ENCODE peak calls at places on chromosomes 11 and 22, in five cellular contexts. One of them, this sample, is unnamed.

GRCh38 chr11:100010393-100010792 is 676.7 kb upstream of the ARHGAP42 start:
- DNase-seq in A549: no peak
- DNase-seq in Peyer's patch: no peak
- DNase-seq in mucosa of descending colon: no peak
- DNase-seq in choroid plexus epithelial cell: no peak
- DNase-seq in this sample: no peak

GRCh38 chr11:46326813-46327416 is 20.3 kb upstream of the DGKZ start:
- DNase-seq in mucosa of descending colon: no peak
- DNase-seq in Peyer's patch: no peak
- DNase-seq in choroid plexus epithelial cell: no peak
- DNase-seq in A549: no peak
- DNase-seq in this sample: no peak

GRCh38 chr11:13238879-13239514 is 38.6 kb upstream of the BMAL1 start:
- DNase-seq in Peyer's patch: no peak
- DNase-seq in mucosa of descending colon: no peak
- DNase-seq in A549: peak; percentile 55
- DNase-seq in choroid plexus epithelial cell: peak; percentile 69
- DNase-seq in this sample: no peak

GRCh38 chr11:27171391-27171790 is 130.8 kb downstream of the BBOX1 start:
- DNase-seq in mucosa of descending colon: no peak
- DNase-seq in Peyer's patch: no peak
- DNase-seq in A549: no peak
- DNase-seq in choroid plexus epithelial cell: no peak
- DNase-seq in this sample: no peak

GRCh38 chr22:37741312-37741795 is 44.5 kb downstream of the TRIOBP start:
- DNase-seq in Peyer's patch: no peak
- DNase-seq in A549: peak; percentile 75
- DNase-seq in mucosa of descending colon: peak; percentile 75
- DNase-seq in choroid plexus epithelial cell: peak; percentile 99
- DNase-seq in this sample: peak; percentile 78

GRCh38 chr11:78022397-78023396 is at the start of gene KCTD14:
- DNase-seq in Peyer's patch: peak; percentile 73
- DNase-seq in A549: no peak
- DNase-seq in choroid plexus epithelial cell: no peak
- DNase-seq in mucosa of descending colon: peak; percentile 78
- DNase-seq in this sample: no peak

GRCh38 chr11:61343792-61344745 is 11.0 kb downstream of the TKFC start:
- DNase-seq in Peyer's patch: no peak
- DNase-seq in choroid plexus epithelial cell: no peak
- DNase-seq in mucosa of descending colon: no peak
- DNase-seq in A549: no peak
- DNase-seq in this sample: no peak

GRCh38 chr11:69204246-69205124 is 48.8 kb downstream of the SMIM38 start:
- DNase-seq in choroid plexus epithelial cell: no peak
- DNase-seq in A549: no peak
- DNase-seq in mucosa of descending colon: no peak
- DNase-seq in Peyer's patch: no peak
- DNase-seq in this sample: no peak

GRCh38 chr22:37486224-37486845 is at the start of gene MFNG:
- DNase-seq in A549: peak; percentile 54
- DNase-seq in mucosa of descending colon: peak; percentile 92
- DNase-seq in choroid plexus epithelial cell: peak; percentile 48
- DNase-seq in Peyer's patch: peak; percentile 81
- DNase-seq in this sample: peak; percentile 90

GRCh38 chr11:67284811-67285540 is 4.1 kb upstream of the ANKRD13D start:
- DNase-seq in Peyer's patch: no peak
- DNase-seq in A549: no peak
- DNase-seq in choroid plexus epithelial cell: no peak
- DNase-seq in mucosa of descending colon: peak; percentile 65
- DNase-seq in this sample: no peak

GRCh38 chr22:38739300-38740055 is 16.3 kb downstream of the SUN2 start:
- DNase-seq in Peyer's patch: no peak
- DNase-seq in A549: no peak
- DNase-seq in mucosa of descending colon: peak; percentile 43
- DNase-seq in choroid plexus epithelial cell: no peak
- DNase-seq in this sample: no peak

GRCh38 chr22:29071261-29072045 is 1.4 kb upstream of the KREMEN1 start:
- DNase-seq in mucosa of descending colon: peak; percentile 83
- DNase-seq in A549: peak; percentile 31
- DNase-seq in choroid plexus epithelial cell: peak; percentile 23
- DNase-seq in Peyer's patch: peak; percentile 83
- DNase-seq in this sample: no peak

GRCh38 chr11:129935723-129936122 is 40.3 kb upstream of the NFRKB start:
- DNase-seq in choroid plexus epithelial cell: no peak
- DNase-seq in A549: no peak
- DNase-seq in mucosa of descending colon: no peak
- DNase-seq in Peyer's patch: no peak
- DNase-seq in this sample: no peak

GRCh38 chr22:48097723-48098122 is 1335.3 kb downstream of the TBC1D22A start:
- DNase-seq in A549: no peak
- DNase-seq in Peyer's patch: no peak
- DNase-seq in choroid plexus epithelial cell: no peak
- DNase-seq in mucosa of descending colon: no peak
- DNase-seq in this sample: no peak

GRCh38 chr11:31233425-31233824 is 136.1 kb downstream of the DCDC1 start:
- DNase-seq in A549: peak; percentile 52
- DNase-seq in Peyer's patch: no peak
- DNase-seq in choroid plexus epithelial cell: peak; percentile 13
- DNase-seq in mucosa of descending colon: no peak
- DNase-seq in this sample: no peak

GRCh38 chr11:59188954-59189353 is 17.0 kb downstream of the DTX4 start:
- DNase-seq in Peyer's patch: no peak
- DNase-seq in mucosa of descending colon: no peak
- DNase-seq in choroid plexus epithelial cell: no peak
- DNase-seq in A549: no peak
- DNase-seq in this sample: no peak

GRCh38 chr11:118338637-118339061 is 3.9 kb downstream of the CD3D start:
- DNase-seq in choroid plexus epithelial cell: peak; percentile 10
- DNase-seq in A549: no peak
- DNase-seq in Peyer's patch: peak; percentile 53
- DNase-seq in mucosa of descending colon: peak; percentile 80
- DNase-seq in this sample: no peak

GRCh38 chr11:69638941-69639681 is 1.8 kb upstream of the CCND1 start:
- DNase-seq in A549: peak; percentile 98
- DNase-seq in choroid plexus epithelial cell: peak; percentile 98
- DNase-seq in mucosa of descending colon: peak; percentile 94
- DNase-seq in Peyer's patch: peak; percentile 93
- DNase-seq in this sample: peak; percentile 49

GRCh38 chr11:66643745-66644437 is 5.4 kb downstream of the RBM4 start:
- DNase-seq in choroid plexus epithelial cell: no peak
- DNase-seq in A549: no peak
- DNase-seq in mucosa of descending colon: no peak
- DNase-seq in Peyer's patch: no peak
- DNase-seq in this sample: no peak

GRCh38 chr11:606245-606644 is 9.5 kb downstream of the IRF7 start:
- DNase-seq in A549: peak; percentile 50
- DNase-seq in choroid plexus epithelial cell: peak; percentile 31
- DNase-seq in mucosa of descending colon: peak; percentile 61
- DNase-seq in Peyer's patch: no peak
- DNase-seq in this sample: peak; percentile 29

DNA sequence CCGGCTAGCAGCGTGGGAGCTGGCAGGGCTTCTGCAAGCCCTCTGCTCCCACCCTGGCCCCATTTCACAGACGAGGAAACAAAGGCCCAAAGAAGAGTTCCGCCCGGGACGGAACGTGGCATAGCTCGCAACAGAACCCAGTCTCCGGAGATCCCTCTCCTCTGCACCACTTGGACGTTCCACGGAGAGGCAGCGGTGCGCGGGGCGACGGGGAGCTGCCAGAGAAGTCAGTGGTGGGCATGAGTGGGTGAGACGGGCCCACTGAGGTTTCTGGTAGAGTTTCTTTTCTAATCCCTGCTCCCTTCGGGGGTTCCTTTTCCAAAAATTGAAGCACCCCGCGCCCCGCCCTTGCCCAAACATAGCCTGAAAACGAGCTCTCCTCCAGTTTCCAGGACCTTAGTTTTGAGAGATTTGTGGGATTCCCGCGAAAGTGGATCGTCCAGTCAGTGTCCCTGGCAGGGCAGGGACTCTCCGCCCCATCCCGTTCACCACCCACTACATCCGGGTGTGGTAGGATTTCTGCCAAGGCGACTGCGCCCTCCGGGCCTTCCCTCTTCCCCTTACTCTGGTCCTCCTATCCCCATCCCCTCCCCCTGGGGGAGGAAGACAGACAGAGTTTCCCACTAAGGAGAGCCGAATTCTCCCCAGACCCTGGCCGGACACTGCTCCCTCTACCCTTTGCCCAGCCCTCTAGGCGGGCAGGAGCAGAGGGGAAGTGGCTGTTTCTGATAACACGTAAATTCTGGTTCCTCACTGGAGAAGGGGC is 764 bp upstream of the NECTIN1 start:
- DNase-seq in mucosa of descending colon: peak; percentile 84
- DNase-seq in choroid plexus epithelial cell: peak; percentile 36
- DNase-seq in A549: peak; percentile 37
- DNase-seq in Peyer's patch: peak; percentile 76
- DNase-seq in this sample: no peak
- TF ChIP-seq CTCF in mucosa of descending colon: no peak
- TF ChIP-seq CTCF in choroid plexus epithelial cell: no peak
- TF ChIP-seq CTCF in A549: peak; percentile 33
- TF ChIP-seq CTCF in Peyer's patch: no peak
- TF ChIP-seq CTCF in this sample: peak; percentile 76

GRCh38 chr11:9714540-9714939 is 50.7 kb downstream of the SWAP70 start:
- DNase-seq in choroid plexus epithelial cell: no peak
- DNase-seq in A549: no peak
- DNase-seq in mucosa of descending colon: no peak
- DNase-seq in Peyer's patch: no peak
- DNase-seq in this sample: no peak

GRCh38 chr11:9719949-9720646 is 56.2 kb downstream of the SWAP70 start:
- DNase-seq in Peyer's patch: no peak
- DNase-seq in choroid plexus epithelial cell: no peak
- DNase-seq in A549: no peak
- DNase-seq in mucosa of descending colon: no peak
- DNase-seq in this sample: no peak

GRCh38 chr11:9716275-9717039 is 52.6 kb downstream of the SWAP70 start:
- DNase-seq in Peyer's patch: no peak
- DNase-seq in A549: peak; percentile 31
- DNase-seq in mucosa of descending colon: no peak
- DNase-seq in choroid plexus epithelial cell: peak; percentile 87
- DNase-seq in this sample: peak; percentile 56

GRCh38 chr11:9717040-9717357 is 53.1 kb downstream of the SWAP70 start:
- DNase-seq in Peyer's patch: no peak
- DNase-seq in A549: no peak
- DNase-seq in mucosa of descending colon: no peak
- DNase-seq in choroid plexus epithelial cell: no peak
- DNase-seq in this sample: no peak

DNA sequence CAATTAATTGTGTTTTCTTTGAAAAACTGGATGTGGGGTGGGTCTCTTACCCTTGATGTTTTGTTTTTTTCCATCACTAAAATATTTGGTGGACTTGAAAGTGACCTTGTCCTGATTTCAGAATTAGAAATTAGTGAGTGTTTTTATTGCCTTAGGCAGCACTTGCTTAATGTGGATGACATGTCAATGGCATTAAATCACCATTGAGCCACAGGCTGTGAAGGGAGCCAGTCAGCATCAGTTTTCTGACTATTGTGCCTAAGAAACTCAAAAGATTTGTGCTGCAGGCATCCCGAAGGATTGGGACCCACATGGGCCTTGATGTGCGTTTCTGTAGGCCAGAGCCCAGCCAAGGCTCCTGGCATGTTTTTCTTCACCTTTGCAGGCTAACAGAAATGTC is 53.8 kb downstream of the SWAP70 start:
- DNase-seq in choroid plexus epithelial cell: no peak
- DNase-seq in Peyer's patch: no peak
- DNase-seq in mucosa of descending colon: no peak
- DNase-seq in A549: no peak
- DNase-seq in this sample: no peak
- TF ChIP-seq CTCF in choroid plexus epithelial cell: no peak
- TF ChIP-seq CTCF in Peyer's patch: no peak
- TF ChIP-seq CTCF in mucosa of descending colon: no peak
- TF ChIP-seq CTCF in A549: no peak
- TF ChIP-seq CTCF in this sample: no peak

GRCh38 chr11:107609384-107610218 is 18.7 kb downstream of the ELMOD1 start:
- DNase-seq in A549: no peak
- DNase-seq in choroid plexus epithelial cell: no peak
- DNase-seq in mucosa of descending colon: no peak
- DNase-seq in Peyer's patch: no peak
- DNase-seq in this sample: no peak

GRCh38 chr11:107608809-107609208 is 17.9 kb downstream of the ELMOD1 start:
- DNase-seq in Peyer's patch: no peak
- DNase-seq in mucosa of descending colon: no peak
- DNase-seq in A549: no peak
- DNase-seq in choroid plexus epithelial cell: no peak
- DNase-seq in this sample: no peak

DNA sequence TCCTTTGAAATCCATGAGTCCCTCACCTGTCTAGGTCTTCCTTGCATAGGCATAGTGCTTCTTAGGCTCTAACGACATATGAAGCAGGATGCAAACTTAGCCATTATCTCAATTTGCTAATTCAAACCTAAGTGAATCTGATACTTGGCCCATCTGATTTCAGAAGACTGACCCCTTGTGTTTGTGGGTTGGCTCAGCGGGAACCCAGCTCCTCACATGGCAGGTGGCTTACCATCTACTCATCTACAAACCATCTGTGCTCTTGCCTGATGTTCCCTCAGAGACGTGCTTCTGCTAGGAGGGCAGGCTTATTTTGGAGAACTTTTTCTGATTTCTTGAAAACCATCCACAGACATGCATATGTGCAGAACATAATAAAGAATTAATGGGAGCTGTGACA is 15.2 kb downstream of the ELMOD1 start:
- DNase-seq in Peyer's patch: no peak
- DNase-seq in choroid plexus epithelial cell: no peak
- DNase-seq in A549: no peak
- DNase-seq in mucosa of descending colon: no peak
- DNase-seq in this sample: no peak
- TF ChIP-seq CTCF in Peyer's patch: no peak
- TF ChIP-seq CTCF in choroid plexus epithelial cell: peak; percentile 14
- TF ChIP-seq CTCF in A549: no peak
- TF ChIP-seq CTCF in mucosa of descending colon: no peak
- TF ChIP-seq CTCF in this sample: no peak

GRCh38 chr22:49646876-49647275 is 180.8 kb downstream of the BRD1 start:
- DNase-seq in A549: no peak
- DNase-seq in mucosa of descending colon: peak; percentile 8
- DNase-seq in choroid plexus epithelial cell: no peak
- DNase-seq in Peyer's patch: no peak
- DNase-seq in this sample: no peak

GRCh38 chr22:49647346-49648026 is 180.2 kb downstream of the BRD1 start:
- DNase-seq in choroid plexus epithelial cell: no peak
- DNase-seq in mucosa of descending colon: peak; percentile 6
- DNase-seq in Peyer's patch: no peak
- DNase-seq in A549: no peak
- DNase-seq in this sample: no peak

GRCh38 chr22:49648053-49648452 is 179.6 kb downstream of the BRD1 start:
- DNase-seq in choroid plexus epithelial cell: no peak
- DNase-seq in Peyer's patch: no peak
- DNase-seq in mucosa of descending colon: peak; percentile 22
- DNase-seq in A549: no peak
- DNase-seq in this sample: no peak

GRCh38 chr22:49650336-49651241 is 177.1 kb downstream of the BRD1 start:
- DNase-seq in choroid plexus epithelial cell: no peak
- DNase-seq in Peyer's patch: no peak
- DNase-seq in A549: no peak
- DNase-seq in mucosa of descending colon: peak; percentile 18
- DNase-seq in this sample: no peak

DNA sequence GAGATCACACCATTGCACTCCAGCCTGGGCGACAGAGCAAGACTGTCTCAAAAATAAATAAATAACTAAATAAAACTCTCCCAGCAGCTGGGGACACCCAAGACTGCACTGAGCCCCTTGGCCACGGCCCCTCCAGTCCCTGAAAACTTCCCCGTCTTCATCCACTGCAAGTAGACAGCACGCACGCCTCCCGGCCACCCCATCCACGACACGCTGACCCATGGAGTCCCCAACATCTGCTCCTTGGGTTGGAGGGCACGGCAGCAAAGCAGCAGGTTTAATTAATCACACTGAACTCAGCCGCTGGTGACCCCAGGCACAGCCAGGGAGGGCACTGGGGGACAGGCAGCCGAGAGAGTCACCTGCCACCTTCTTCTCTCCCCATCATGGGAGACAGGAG is 178.5 kb downstream of the BRD1 start:
- DNase-seq in choroid plexus epithelial cell: no peak
- DNase-seq in Peyer's patch: no peak
- DNase-seq in A549: no peak
- DNase-seq in mucosa of descending colon: peak; percentile 28
- DNase-seq in this sample: no peak
- TF ChIP-seq CTCF in choroid plexus epithelial cell: no peak
- TF ChIP-seq CTCF in Peyer's patch: no peak
- TF ChIP-seq CTCF in A549: no peak
- TF ChIP-seq CTCF in mucosa of descending colon: no peak
- TF ChIP-seq CTCF in this sample: no peak